ENCODE peak calls at places on chromosomes 4 and X, in four cellular contexts. W, A, I and J are unnamed samples.

GRCh38 chr4:76990288-76991080 is 40.9 kb downstream of the SEPTIN11 start:
- DNase-seq in W (peak; percentile 91), A (peak; percentile 87), I (no peak), J (no peak)

GRCh38 chrX:11533211-11533651 is 132.5 kb downstream of the ARHGAP6 start:
- DNase-seq in W (peak; percentile 76), A (peak; percentile 81), I (peak; percentile 84), J (no peak)

GRCh38 chr4:168717852-168718251 is 221.0 kb downstream of the PALLD start:
- DNase-seq in W (no peak), A (peak; percentile 66), I (no peak), J (peak; percentile 27)

GRCh38 chr4:128718793-128719192 is 90.7 kb upstream of the JADE1 start:
- DNase-seq in W (peak; percentile 79), A (peak; percentile 26), I (no peak), J (no peak)

GRCh38 chr4:184168406-184169019 is 49.2 kb downstream of the ENPP6 start:
- DNase-seq in W (peak; percentile 77), A (peak; percentile 79), I (peak; percentile 46), J (peak; percentile 77)

GRCh38 chr4:9792381-9792780 is 10.9 kb downstream of the DRD5 start:
- DNase-seq in W (no peak), A (no peak), I (no peak), J (no peak)

GRCh38 chr4:59968796-59969195 is 1231.3 kb upstream of the ADGRL3 start:
- DNase-seq in W (no peak), A (no peak), I (no peak), J (no peak)

GRCh38 chr4:139761461-139761860 is 95.8 kb downstream of the MGST2 start:
- DNase-seq in W (peak; percentile 58), A (no peak), I (peak; percentile 63), J (no peak)

GRCh38 chr4:153113061-153113837 is 91.0 kb upstream of the TRIM2 start:
- DNase-seq in W (peak; percentile 59), A (peak; percentile 58), I (no peak), J (no peak)

GRCh38 chrX:20382518-20383291 is 116.0 kb upstream of the RPS6KA3 start:
- DNase-seq in W (peak; percentile 41), A (no peak), I (no peak), J (no peak)

GRCh38 chr4:184335520-184335919 is 117.8 kb upstream of the ENPP6 start:
- DNase-seq in W (peak; percentile 5), A (no peak), I (no peak), J (no peak)

GRCh38 chr4:2786152-2786671 is 6.7 kb upstream of the SH3BP2 start:
- DNase-seq in W (no peak), A (no peak), I (no peak), J (no peak)

GRCh38 chrX:120823554-120823953 is 52.1 kb downstream of the CT47B1 start:
- DNase-seq in W (no peak), A (no peak), I (no peak), J (no peak)

GRCh38 chr4:140018931-140019618 is 134.9 kb downstream of the MAML3 start:
- DNase-seq in W (peak; percentile 37), A (no peak), I (no peak), J (no peak)

GRCh38 chr4:23966720-23967119 is 76.9 kb upstream of the PPARGC1A start:
- DNase-seq in W (no peak), A (peak; percentile 28), I (peak; percentile 15), J (no peak)

GRCh38 chrX:74133156-74133796 is 170.7 kb upstream of the ZCCHC13 start:
- DNase-seq in W (peak; percentile 73), A (peak; percentile 78), I (peak; percentile 62), J (peak; percentile 53)

GRCh38 chrX:17375361-17375630 is 296 bp downstream of the NHS start:
- DNase-seq in W (no peak), A (no peak), I (no peak), J (no peak)

GRCh38 chrX:17374619-17375360 is at the start of gene NHS:
- DNase-seq in W (peak; percentile 86), A (peak; percentile 83), I (no peak), J (peak; percentile 88)

GRCh38 chrX:17376381-17377046 is 1.5 kb downstream of the NHS start:
- DNase-seq in W (peak; percentile 47), A (no peak), I (no peak), J (no peak)

GRCh38 chrX:17377047-17377692 is 2.2 kb downstream of the NHS start:
- DNase-seq in W (peak; percentile 77), A (peak; percentile 38), I (no peak), J (peak; percentile 41)

DNA sequence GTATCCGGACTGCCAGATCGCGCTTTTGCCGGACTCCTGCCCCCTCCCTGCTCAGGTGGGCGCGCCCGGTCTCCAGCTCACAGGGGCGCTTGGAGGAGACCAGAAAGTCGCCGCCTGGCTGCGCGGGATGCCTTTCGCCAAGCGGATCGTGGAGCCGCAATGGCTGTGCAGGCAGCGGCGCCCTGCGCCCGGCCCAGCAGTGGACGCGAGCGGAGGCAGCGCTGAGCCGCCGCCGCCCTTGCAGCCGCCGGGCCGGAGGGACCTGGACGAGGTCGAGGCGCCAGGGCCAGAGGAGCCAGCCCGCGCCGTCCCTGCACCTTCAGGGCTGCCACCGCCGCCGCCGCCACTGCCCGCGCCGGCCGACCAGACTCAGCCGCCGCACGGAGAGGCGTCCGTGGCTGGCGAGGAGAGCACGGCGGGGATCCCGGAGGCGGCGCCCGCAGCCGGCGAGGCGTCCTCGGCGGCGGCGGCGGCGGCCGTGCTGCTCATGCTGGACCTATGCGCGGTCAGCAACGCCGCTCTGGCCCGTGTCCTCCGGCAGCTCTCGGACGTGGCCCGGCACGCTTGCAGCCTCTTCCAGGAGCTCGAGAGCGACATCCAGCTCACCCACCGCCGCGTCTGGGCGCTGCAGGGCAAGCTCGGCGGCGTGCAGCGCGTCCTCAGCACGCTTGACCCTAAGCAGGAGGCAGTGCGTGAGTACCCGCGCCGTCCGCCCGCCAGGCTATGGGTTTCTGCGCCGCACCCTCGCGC is 806 bp downstream of the NHS start:
- DNase-seq in W (peak; percentile 65), A (peak; percentile 43), I (no peak), J (peak; percentile 73)
- H3K4me3 ChIP-seq in W (peak overlapping the region; percentile 80), A (peak overlapping the region; percentile 35), I (no peak overlapping the region), J (peak overlapping the region; percentile 66)

GRCh38 chr4:99893991-99894981 is at the start of gene LAMTOR3:
- DNase-seq in W (peak; percentile 96), A (peak; percentile 92), I (peak; percentile 95), J (peak; percentile 96)

GRCh38 chr4:99894998-99895397 is 771 bp upstream of the LAMTOR3 start:
- DNase-seq in W (no peak), A (no peak), I (no peak), J (no peak)

GRCh38 chr4:99887837-99888236 is 6.4 kb downstream of the LAMTOR3 start:
- DNase-seq in W (peak; percentile 61), A (peak; percentile 33), I (no peak), J (no peak)

GRCh38 chr4:99893029-99893428 is 1.2 kb downstream of the LAMTOR3 start:
- DNase-seq in W (no peak), A (no peak), I (no peak), J (no peak)
- H3K4me3 ChIP-seq in W (peak overlapping the region; percentile 83), A (no peak overlapping the region), I (peak overlapping the region; percentile 92), J (peak overlapping the region; percentile 94)

DNA sequence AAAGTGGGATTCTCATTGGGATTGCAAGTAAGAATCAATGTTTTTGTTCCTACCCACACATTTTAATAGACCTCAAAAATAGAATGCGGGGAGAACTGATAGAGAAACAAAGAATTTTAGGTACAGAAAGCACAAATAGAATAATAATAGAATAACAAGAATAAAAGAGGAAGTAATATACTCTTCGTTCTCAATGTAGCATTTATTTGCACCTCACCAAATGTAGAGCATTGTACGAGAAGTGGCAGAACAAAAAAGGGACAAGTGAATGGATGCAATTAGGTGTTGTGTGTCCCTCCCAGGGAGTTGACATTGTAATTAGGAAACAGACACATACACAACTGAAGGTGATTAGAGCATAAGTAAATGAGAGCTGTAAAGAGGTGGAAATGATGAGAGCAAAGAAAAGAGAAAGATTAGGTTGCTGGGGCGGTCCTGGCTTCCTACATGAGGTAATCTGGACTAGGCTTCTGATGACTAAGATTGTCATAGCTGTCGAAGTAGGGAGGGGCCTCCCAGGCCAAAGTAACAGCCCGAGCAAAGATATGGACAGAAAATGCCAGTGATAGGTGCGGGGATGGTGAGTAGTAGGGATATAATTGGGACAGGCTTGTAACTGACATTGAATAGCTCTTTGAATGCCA is 10.4 kb downstream of the RAB9A start:
- DNase-seq in W (peak; percentile 74), A (no peak), I (no peak), J (no peak)
- H3K4me3 ChIP-seq in W (no peak overlapping the region), A (no peak overlapping the region), I (peak overlapping the region; percentile 16), J (no peak overlapping the region)

GRCh38 chr4:163161536-163162205 is 5.0 kb downstream of the NAF1 start:
- DNase-seq in W (peak; percentile 82), A (peak; percentile 75), I (no peak), J (no peak)
- H3K4me3 ChIP-seq in W (peak overlapping the region; percentile 54), A (no peak overlapping the region), I (no peak overlapping the region), J (no peak overlapping the region)

GRCh38 chrX:40152706-40153334 is 55.1 kb upstream of the BCOR start:
- DNase-seq in W (peak; percentile 62), A (no peak), I (peak; percentile 14), J (peak; percentile 86)
- H3K4me3 ChIP-seq in W (peak overlapping the region; percentile 68), A (peak overlapping the region; percentile 43), I (peak overlapping the region; percentile 67), J (peak overlapping the region; percentile 63)

DNA sequence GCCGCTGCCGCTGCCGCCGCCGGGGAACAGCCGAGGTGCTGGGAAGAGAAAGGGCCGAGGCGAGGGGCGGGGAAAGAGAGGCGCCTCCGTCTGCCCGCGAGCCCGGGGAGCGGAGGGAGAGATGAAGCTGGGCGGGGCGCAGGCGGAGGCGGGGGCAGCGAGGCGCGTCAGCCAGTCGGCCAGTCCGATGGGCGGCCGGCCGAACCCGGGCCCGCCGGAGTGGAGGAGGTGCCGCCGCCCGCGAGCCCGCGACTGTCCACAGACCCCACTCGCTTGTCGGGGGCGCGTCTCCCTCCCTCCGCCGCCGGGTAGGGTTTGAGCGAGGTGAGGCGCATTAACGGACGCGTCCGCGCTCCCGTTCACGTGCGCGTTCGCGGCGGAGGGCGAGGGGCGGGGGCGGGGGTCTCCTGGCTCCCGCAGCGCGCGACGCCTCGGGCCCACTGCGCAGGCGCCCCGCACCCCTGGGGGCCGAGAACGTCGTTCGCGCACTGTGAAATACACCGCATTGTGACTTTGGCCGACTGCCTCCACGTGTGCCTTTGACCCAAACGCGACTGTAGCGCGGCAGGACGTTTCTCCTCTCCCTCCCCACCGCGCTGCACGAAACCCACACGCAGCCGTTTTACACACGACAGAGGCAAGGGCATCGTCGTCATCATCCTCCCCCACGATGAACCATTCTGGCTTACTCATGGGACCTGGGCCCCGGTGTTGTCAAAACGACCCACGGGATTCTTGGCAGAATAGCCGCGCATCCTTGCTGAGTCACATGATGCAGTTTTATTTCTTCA is at the start of gene NUDT11:
- DNase-seq in W (peak; percentile 88), A (peak; percentile 80), I (peak; percentile 70), J (peak; percentile 81)
- H3K4me3 ChIP-seq in W (peak within 1 kb of the TSS; percentile 75), A (peak within 1 kb of the TSS; percentile 63), I (peak within 1 kb of the TSS; percentile 76), J (peak within 1 kb of the TSS; percentile 69)

GRCh38 chrX:43880439-43880838 is 1.8 kb downstream of the MAOB start:
- DNase-seq in W (peak; percentile 1), A (no peak), I (no peak), J (no peak)
- H3K4me3 ChIP-seq in W (no peak overlapping the region), A (no peak overlapping the region), I (no peak overlapping the region), J (no peak overlapping the region)